ENCODE peak calls at places on chromosomes 3 and 15, in seven cellular contexts. W is neural crest cell, J is NB4, C is cardiac fibroblast, V is body of pancreas, S is kidney, N is right lobe of liver. K is an unnamed sample.

GRCh38 chr3:126021702-126022101 is 52.7 kb downstream of the ROPN1B start:
- DNase-seq in W (no peak), J (no peak), C (no peak), V (no peak), S (no peak), N (no peak), K (no peak)

GRCh38 chr3:65924762-65925161 is 114.0 kb downstream of the MAGI1 start:
- DNase-seq in W (no peak), J (no peak), C (no peak), V (no peak), S (no peak), N (no peak), K (no peak)

GRCh38 chr3:145395421-145395820 is 765.6 kb downstream of the PLOD2 start:
- DNase-seq in W (no peak), J (no peak), C (no peak), V (no peak), S (peak; percentile 49), N (no peak), K (no peak)

GRCh38 chr15:49865925-49866757 is 245.3 kb downstream of the DTWD1 start:
- DNase-seq in W (no peak), J (no peak), C (no peak), V (no peak), S (no peak), N (no peak), K (no peak)

GRCh38 chr15:100948430-100948762 is 29.2 kb downstream of the LRRK1 start:
- DNase-seq in W (no peak), J (no peak), C (no peak), V (no peak), S (no peak), N (no peak), K (no peak)

GRCh38 chr15:48754011-48754410 is 56.9 kb downstream of the CEP152 start:
- DNase-seq in W (no peak), J (no peak), C (no peak), V (no peak), S (no peak), N (no peak), K (no peak)

GRCh38 chr3:135216659-135217058 is 421.6 kb downstream of the EPHB1 start:
- DNase-seq in W (no peak), J (no peak), C (no peak), V (no peak), S (no peak), N (no peak), K (no peak)

GRCh38 chr15:31452595-31453557 is 126.2 kb downstream of the KLF13 start:
- DNase-seq in W (no peak), J (no peak), C (no peak), V (no peak), S (peak; percentile 43), N (no peak), K (no peak)

GRCh38 chr15:65219137-65219536 is 7.9 kb upstream of the CILP start:
- DNase-seq in W (no peak), J (no peak), C (no peak), V (no peak), S (no peak), N (no peak), K (no peak)

GRCh38 chr3:194967126-194968117 is 281.7 kb downstream of the FAM43A start:
- DNase-seq in W (no peak), J (no peak), C (peak; percentile 16), V (no peak), S (no peak), N (no peak), K (no peak)

GRCh38 chr15:29556385-29556784 is 265.9 kb downstream of the TJP1 start:
- DNase-seq in W (no peak), J (no peak), C (peak; percentile 15), V (no peak), S (no peak), N (no peak), K (no peak)

GRCh38 chr3:162302983-162303624 is 806.5 kb downstream of the OTOL1 start:
- DNase-seq in W (no peak), J (peak; percentile 2), C (peak; percentile 16), V (no peak), S (no peak), N (no peak), K (no peak)

GRCh38 chr3:29335921-29336320 is 55.0 kb downstream of the RBMS3 start:
- DNase-seq in W (no peak), J (no peak), C (no peak), V (no peak), S (no peak), N (no peak), K (no peak)

GRCh38 chr3:45473841-45474240 is 85.5 kb downstream of the LARS2 start:
- DNase-seq in W (no peak), J (no peak), C (peak; percentile 87), V (no peak), S (no peak), N (no peak), K (no peak)

GRCh38 chr15:28989239-28989830 is 103.6 kb downstream of the APBA2 start:
- DNase-seq in W (no peak), J (peak; percentile 57), C (no peak), V (no peak), S (no peak), N (no peak), K (no peak)

DNA sequence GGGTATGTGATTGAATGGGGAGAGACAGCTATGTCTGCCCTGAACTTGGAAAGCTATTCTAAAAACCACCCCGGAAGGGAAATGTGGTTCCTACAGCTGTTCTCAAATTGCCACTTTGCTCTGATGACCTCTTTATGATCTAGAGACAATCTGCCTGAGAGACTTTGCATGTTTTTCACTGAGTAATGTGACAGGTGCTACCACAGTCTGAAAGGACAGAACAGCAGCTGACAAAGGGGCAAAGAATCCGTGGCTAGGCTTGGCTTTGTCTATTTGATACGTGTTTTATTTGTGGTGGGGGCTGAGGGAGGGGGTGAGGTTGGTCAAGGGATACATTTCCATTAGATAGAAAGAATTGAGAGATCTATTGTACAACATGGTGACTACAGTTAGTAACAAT is 148.4 kb upstream of the NPHP3 start:
- DNase-seq in W (no peak), J (no peak), C (no peak), V (no peak), S (no peak), N (no peak), K (no peak)
- TF ChIP-seq CTCF in W (no peak), J (no peak), C (no peak), V (no peak), S (no peak), N (no peak), K (no peak)

GRCh38 chr3:122572940-122573412 is 4.5 kb upstream of the PARP15 start:
- DNase-seq in W (no peak), J (peak; percentile 93), C (peak; percentile 63), V (peak; percentile 22), S (no peak), N (peak; percentile 64), K (no peak)

GRCh38 chr3:122581622-122582021 is 4.2 kb downstream of the PARP15 start:
- DNase-seq in W (no peak), J (no peak), C (no peak), V (no peak), S (no peak), N (no peak), K (no peak)

GRCh38 chr3:122576174-122576940 is 1.1 kb upstream of the PARP15 start:
- DNase-seq in W (no peak), J (peak; percentile 70), C (no peak), V (no peak), S (no peak), N (no peak), K (no peak)

GRCh38 chr3:122578110-122578740 is 775 bp downstream of the PARP15 start:
- DNase-seq in W (no peak), J (no peak), C (no peak), V (no peak), S (no peak), N (no peak), K (no peak)

GRCh38 chr3:122577409-122578028 is at the start of gene PARP15:
- DNase-seq in W (no peak), J (no peak), C (no peak), V (no peak), S (peak; percentile 72), N (peak; percentile 60), K (no peak)
- TF ChIP-seq CTCF in W (no peak), J (no peak), C (no peak), V (no peak), S (no peak), N (no peak), K (no peak)

GRCh38 chr3:190877925-190878324 is 15.4 kb upstream of the GMNC start:
- DNase-seq in W (no peak), J (peak; percentile 26), C (no peak), V (no peak), S (no peak), N (no peak), K (peak; percentile 41)
- TF ChIP-seq CTCF in W (peak; percentile 47), J (peak; percentile 55), C (peak; percentile 30), V (no peak), S (no peak), N (no peak), K (peak; percentile 34)

GRCh38 chr15:39495871-39496459 is 84.9 kb upstream of the THBS1 start:
- DNase-seq in W (no peak), J (no peak), C (peak; percentile 68), V (no peak), S (no peak), N (no peak), K (no peak)

GRCh38 chr15:39498642-39499041 is 82.2 kb upstream of the THBS1 start:
- DNase-seq in W (no peak), J (no peak), C (peak; percentile 67), V (no peak), S (no peak), N (no peak), K (no peak)

GRCh38 chr15:39497759-39498565 is 82.9 kb upstream of the THBS1 start:
- DNase-seq in W (no peak), J (peak; percentile 34), C (no peak), V (no peak), S (no peak), N (no peak), K (no peak)

GRCh38 chr15:39499151-39499550 is 81.7 kb upstream of the THBS1 start:
- DNase-seq in W (no peak), J (no peak), C (no peak), V (no peak), S (no peak), N (no peak), K (no peak)

DNA sequence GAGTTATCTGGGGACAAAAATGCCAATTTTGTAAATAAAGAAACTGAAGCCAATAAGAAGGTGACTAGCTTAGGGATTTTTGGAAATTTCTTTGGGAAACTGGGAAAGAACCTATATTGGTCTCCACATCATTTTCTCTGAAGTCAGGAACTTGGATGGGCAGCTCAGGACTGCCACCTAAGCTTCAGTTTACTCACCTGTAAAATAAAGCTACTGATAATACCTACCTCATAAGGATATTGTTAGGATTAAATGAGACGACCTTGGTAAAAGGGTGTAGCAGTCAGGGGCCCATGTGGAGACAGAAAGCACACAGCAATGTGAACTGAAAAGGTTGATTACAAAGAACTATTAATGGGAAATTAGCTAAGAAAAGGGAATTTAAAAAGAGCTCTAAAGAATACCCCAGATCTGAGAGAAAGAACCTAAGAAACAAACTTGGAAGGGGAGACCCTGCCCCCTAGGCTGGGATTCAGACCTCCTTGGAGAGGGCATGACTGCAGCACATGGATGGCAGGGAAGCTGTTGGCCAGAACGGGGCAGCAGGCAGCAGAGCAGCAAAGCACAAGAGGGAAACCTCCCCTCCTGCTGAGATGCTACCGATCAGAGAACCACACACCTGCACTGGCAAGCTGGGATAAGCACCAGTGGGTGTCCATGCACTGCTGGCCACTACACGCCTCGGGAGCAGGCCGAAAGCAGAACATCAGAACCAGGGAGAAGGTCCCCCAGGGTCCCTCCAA is 83.7 kb upstream of the THBS1 start:
- DNase-seq in W (no peak), J (no peak), C (no peak), V (no peak), S (no peak), N (no peak), K (no peak)
- TF ChIP-seq CTCF in W (no peak), J (no peak), C (no peak), V (no peak), S (no peak), N (no peak), K (no peak)

K was measured in Caco-2.